ENCODE peak calls at places on chromosomes 12 and 14, in five cellular contexts. K is neuronal stem cell, Z is H1, O is mesenchymal stem cell, P is trophoblast cell. E is an unnamed sample. For H3K4me1, the result is how much of the 10 kb centered on the place peaks cover.

GRCh38 chr12:132276066-132276719 is 53.2 kb downstream of the GALNT9 start:
- DNase-seq in K (no peak), Z (no peak), O (no peak), P (no peak), E (no peak)

GRCh38 chr12:44021471-44021971 is 185.6 kb downstream of the TMEM117 start:
- DNase-seq in K (no peak), Z (no peak), O (no peak), P (no peak), E (no peak)

GRCh38 chr12:108642269-108642870 is 8.7 kb upstream of the SELPLG start:
- DNase-seq in K (no peak), Z (no peak), O (no peak), P (no peak), E (no peak)

GRCh38 chr14:32657081-32657480 is 281.6 kb upstream of the NPAS3 start:
- DNase-seq in K (no peak), Z (no peak), O (peak), P (peak), E (no peak)

GRCh38 chr14:102883028-102883953 is 39.2 kb upstream of the AMN start:
- DNase-seq in K (no peak), Z (no peak), O (no peak), P (no peak), E (no peak)

GRCh38 chr12:58976146-58976545 is 55.8 kb upstream of the LRIG3 start:
- DNase-seq in K (no peak), Z (no peak), O (no peak), P (no peak), E (no peak)

GRCh38 chr14:94768521-94769412 is 1.1 kb downstream of the GSC start:
- DNase-seq in K (no peak), Z (no peak), O (no peak), P (no peak), E (peak)

GRCh38 chr14:50173891-50174290 is 57.5 kb downstream of the SOS2 start:
- DNase-seq in K (no peak), Z (no peak), O (peak), P (no peak), E (no peak)

GRCh38 chr14:26394114-26394855 is 203.5 kb downstream of the NOVA1 start:
- DNase-seq in K (peak), Z (no peak), O (peak), P (peak), E (peak)

GRCh38 chr12:77031745-77032144 is 33.6 kb downstream of the E2F7 start:
- DNase-seq in K (no peak), Z (no peak), O (peak), P (peak), E (no peak)

GRCh38 chr14:67908061-67908767 is 88.6 kb downstream of the RAD51B start:
- DNase-seq in K (no peak), Z (no peak), O (no peak), P (no peak), E (no peak)

GRCh38 chr12:131468206-131468605 is 242.7 kb upstream of the SFSWAP start:
- DNase-seq in K (no peak), Z (no peak), O (no peak), P (no peak), E (peak)

GRCh38 chr12:4506870-4507269 is 31.8 kb upstream of the RAD51AP1 start:
- DNase-seq in K (no peak), Z (no peak), O (peak), P (no peak), E (no peak)

GRCh38 chr12:21502164-21502496 is 541 bp downstream of the GOLT1B start:
- DNase-seq in K (no peak), Z (no peak), O (peak), P (no peak), E (no peak)

GRCh38 chr14:91255026-91255695 is 10.7 kb upstream of the GPR68 start:
- DNase-seq in K (no peak), Z (no peak), O (no peak), P (no peak), E (no peak)

GRCh38 chr12:131112016-131112415 is 158.3 kb downstream of the ADGRD1 start:
- DNase-seq in K (no peak), Z (no peak), O (peak), P (no peak), E (no peak)

GRCh38 chr14:31194661-31195060 is 12.9 kb downstream of the HECTD1 start:
- DNase-seq in K (no peak), Z (no peak), O (no peak), P (no peak), E (no peak)

GRCh38 chr14:61703342-61704129 is 8.2 kb downstream of the HIF1A start:
- DNase-seq in K (no peak), Z (no peak), O (no peak), P (no peak), E (no peak)

GRCh38 chr14:73777420-73777819 is 63.2 kb upstream of the PNMA1 start:
- DNase-seq in K (no peak), Z (no peak), O (no peak), P (no peak), E (peak)

GRCh38 chr12:90677552-90677951 is 277.4 kb downstream of the CCER1 start:
- DNase-seq in K (no peak), Z (no peak), O (no peak), P (no peak), E (no peak)

GRCh38 chr12:117803013-117803412 is 165.8 kb downstream of the KSR2 start:
- DNase-seq in K (no peak), Z (no peak), O (no peak), P (no peak), E (no peak)

GRCh38 chr14:34699873-34700621 is 14.3 kb downstream of the CFL2 start:
- DNase-seq in K (no peak), Z (no peak), O (peak), P (no peak), E (no peak)

GRCh38 chr14:54490448-54490805 is 1.6 kb upstream of the GMFB start:
- DNase-seq in K (no peak), Z (no peak), O (no peak), P (peak), E (no peak)

GRCh38 chr14:24291446-24292117 is 8.0 kb downstream of the DHRS1 start:
- DNase-seq in K (no peak), Z (no peak), O (no peak), P (no peak), E (no peak)

GRCh38 chr12:108187831-108188230 is 58.7 kb downstream of the WSCD2 start:
- DNase-seq in K (no peak), Z (no peak), O (no peak), P (no peak), E (no peak)

GRCh38 chr12:20269352-20270067 is 98.8 kb upstream of the PDE3A start:
- DNase-seq in K (no peak), Z (no peak), O (no peak), P (no peak), E (no peak)

GRCh38 chr14:99412122-99413061 is 68.3 kb downstream of the SETD3 start:
- DNase-seq in K (no peak), Z (peak), O (peak), P (no peak), E (peak)

GRCh38 chr12:28114488-28114887 is 75.8 kb upstream of the CCDC91 start:
- DNase-seq in K (no peak), Z (no peak), O (peak), P (no peak), E (no peak)

GRCh38 chr14:21910260-21910659 is 236.6 kb upstream of the OR4E1 start:
- DNase-seq in K (no peak), Z (no peak), O (no peak), P (no peak), E (no peak)

GRCh38 chr14:81208489-81208888 is 12.3 kb downstream of the GTF2A1 start:
- DNase-seq in K (no peak), Z (no peak), O (no peak), P (no peak), E (no peak)

GRCh38 chr12:93706387-93706786 is 29.2 kb downstream of the CRADD start:
- DNase-seq in K (no peak), Z (no peak), O (no peak), P (no peak), E (no peak)

GRCh38 chr12:16393126-16393525 is 45.7 kb downstream of the MGST1 start:
- DNase-seq in K (no peak), Z (no peak), O (no peak), P (no peak), E (no peak)

GRCh38 chr12:12874014-12874413 is 17.3 kb upstream of the GPRC5A start:
- DNase-seq in K (no peak), Z (no peak), O (no peak), P (no peak), E (no peak)
- H3K14ac ChIP-seq in K (no peak), Z (no peak), O (no peak), P (peak), E (no peak)

DNA sequence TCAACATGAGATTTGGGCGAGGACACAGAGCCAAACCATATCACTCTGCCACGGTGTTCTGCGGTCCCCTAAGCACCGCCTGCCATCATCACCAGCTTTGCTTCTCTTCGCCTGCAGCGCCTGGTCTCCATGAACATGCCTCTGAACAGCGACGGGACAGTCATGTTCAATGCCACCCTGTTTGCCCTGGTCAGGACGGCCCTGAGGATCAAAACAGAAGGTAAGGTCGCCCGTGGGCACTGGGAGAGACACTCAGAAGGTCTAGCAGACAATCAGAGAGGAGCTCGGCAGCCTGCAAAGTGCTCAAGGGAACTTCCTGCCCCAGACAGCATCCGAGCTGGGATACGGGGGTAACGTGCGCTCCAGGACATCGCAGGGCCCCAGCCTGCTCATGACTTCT is 126.0 kb upstream of the FKBP4 start:
- DNase-seq in K (no peak), Z (no peak), O (no peak), P (no peak), E (peak)
- H2BK12ac ChIP-seq in K (no peak), Z (no peak), O (no peak), P (no peak), E (no peak)

DNA sequence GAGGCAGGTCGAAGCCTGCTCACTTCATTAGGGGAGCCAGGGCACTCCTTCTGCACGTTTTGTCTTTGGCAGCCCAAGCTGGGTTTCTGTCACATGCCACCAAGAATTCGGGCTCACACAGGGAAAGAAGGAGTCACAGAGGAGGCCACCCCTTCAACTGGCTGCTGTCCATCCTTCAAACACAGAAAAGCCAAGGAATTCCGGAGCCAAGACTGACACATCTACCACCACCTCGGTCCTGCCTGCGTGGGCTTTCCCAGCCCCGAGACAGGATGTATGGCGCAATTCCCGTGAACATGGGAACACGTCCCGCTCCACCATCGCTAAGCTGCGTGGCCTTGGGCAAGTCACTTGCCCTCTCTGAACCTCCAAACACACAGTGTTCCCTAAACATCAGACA is 70.4 kb downstream of the NCOR2 start:
- DNase-seq in K (no peak), Z (no peak), O (peak), P (no peak), E (no peak)
- H3K4me1 ChIP-seq in K (under half), Z (under half), O (half or more), P (under half), E (under half)

GRCh38 chr14:64444140-64444539 is 21.2 kb upstream of the AKAP5 start:
- DNase-seq in K (no peak), Z (no peak), O (no peak), P (no peak), E (no peak)
- H3K14ac ChIP-seq in K (no peak), Z (no peak), O (no peak), P (no peak), E (no peak)

DNA sequence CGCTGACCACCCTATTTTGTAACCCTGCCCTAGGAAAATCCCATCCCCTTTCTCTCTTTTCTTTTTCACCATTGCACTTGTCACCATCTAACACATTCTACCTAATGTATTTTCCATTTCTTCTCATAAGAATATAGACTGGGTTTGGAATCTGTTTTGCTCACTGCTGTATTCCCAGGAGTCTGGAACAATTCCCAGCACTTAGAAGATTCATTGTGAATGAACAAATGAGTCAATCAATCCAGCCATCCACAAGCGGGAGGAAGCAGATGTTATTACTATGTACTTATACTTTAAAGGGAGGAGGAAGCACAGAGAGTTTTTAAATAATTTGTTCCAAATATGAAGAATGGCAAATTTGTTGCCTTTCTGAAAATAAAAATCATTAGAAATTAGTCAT is 142.1 kb downstream of the KIF21A start:
- DNase-seq in K (no peak), Z (no peak), O (peak), P (no peak), E (no peak)
- H2BK12ac ChIP-seq in K (no peak), Z (no peak), O (no peak), P (no peak), E (no peak)

GRCh38 chr12:120238224-120238616 is 27.3 kb downstream of the PXN start:
- DNase-seq in K (no peak), Z (no peak), O (no peak), P (no peak), E (no peak)

GRCh38 chr12:120241561-120242274 is 23.8 kb downstream of the PXN start:
- DNase-seq in K (no peak), Z (no peak), O (peak), P (no peak), E (no peak)

GRCh38 chr12:120239776-120240494 is 25.6 kb downstream of the PXN start:
- DNase-seq in K (no peak), Z (no peak), O (no peak), P (no peak), E (no peak)

GRCh38 chr12:120240495-120240833 is 25.1 kb downstream of the PXN start:
- DNase-seq in K (no peak), Z (no peak), O (no peak), P (no peak), E (no peak)

DNA sequence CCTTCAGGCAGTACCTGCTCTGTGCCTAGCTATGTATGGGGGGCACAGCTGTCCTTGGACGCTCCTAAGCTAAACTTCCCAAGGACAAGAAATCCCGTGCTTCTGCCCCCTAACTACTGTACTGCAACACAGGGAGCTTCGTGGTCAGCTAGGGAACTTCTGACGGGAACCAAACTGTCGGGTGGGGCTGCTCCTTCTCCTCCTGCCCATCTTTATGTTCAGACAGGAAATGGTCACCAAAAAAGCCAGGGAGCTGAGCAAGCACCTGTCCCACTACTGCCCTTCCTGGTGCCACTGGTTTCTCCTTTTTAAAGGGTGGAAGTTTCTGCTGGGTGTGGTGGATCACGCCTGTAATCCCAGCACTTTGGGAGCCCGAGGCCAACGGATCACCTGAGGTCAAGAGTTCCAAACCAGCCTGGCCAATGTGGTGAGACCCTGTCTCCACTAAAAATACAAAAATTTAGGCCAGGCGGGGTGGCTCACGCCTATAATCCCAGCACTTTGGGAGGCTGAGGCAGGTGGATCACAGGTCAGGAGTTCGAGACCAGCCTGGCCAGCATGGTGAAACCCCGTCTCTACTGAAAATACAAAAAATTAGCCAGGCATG is 26.6 kb downstream of the PXN start:
- DNase-seq in K (no peak), Z (no peak), O (no peak), P (no peak), E (no peak)
- H3K4me1 ChIP-seq in K (under half), Z (under half), O (half or more), P (under half), E (under half)

E was measured in H9.